ENCODE peak calls at places on chromosome 22, in seven cellular contexts. N, P, D, S, K, G and H are unnamed samples.

GRCh38 chr22:43996170-43996980 is 27.7 kb upstream of the PARVB start:
- DNase-seq in P (peak; percentile 92), G (peak; percentile 26), S (peak; percentile 69), D (no peak), K (no peak), N (no peak), H (peak; percentile 84)

GRCh38 chr22:49372530-49373288 is 455.0 kb downstream of the BRD1 start:
- DNase-seq in G (no peak), S (no peak), P (peak; percentile 79), K (no peak), D (no peak), N (no peak), H (no peak)

GRCh38 chr22:18024276-18024939 is at the start of gene MICAL3:
- DNase-seq in S (peak; percentile 58), P (no peak), K (peak; percentile 64), G (no peak), D (peak; percentile 80), N (peak; percentile 58), H (peak; percentile 69)

GRCh38 chr22:37183432-37184379 is 4.3 kb downstream of the C1QTNF6 start:
- DNase-seq in G (no peak), P (no peak), S (no peak), D (peak; percentile 30), K (no peak), N (no peak), H (no peak)

GRCh38 chr22:47547239-47547661 is 784.8 kb downstream of the TBC1D22A start:
- DNase-seq in K (no peak), N (no peak), D (no peak), G (no peak), P (peak; percentile 70), S (no peak), H (no peak)

GRCh38 chr22:49203091-49203862 is 624.4 kb downstream of the BRD1 start:
- DNase-seq in N (no peak), S (no peak), P (peak; percentile 75), K (no peak), G (no peak), D (peak; percentile 14), H (no peak)

GRCh38 chr22:44399196-44399837 is 86.6 kb upstream of the SHISAL1 start:
- DNase-seq in N (no peak), S (no peak), P (peak; percentile 69), D (no peak), G (no peak), K (no peak), H (no peak)

GRCh38 chr22:46355369-46355995 is 20.0 kb downstream of the TRMU start:
- DNase-seq in D (peak; percentile 74), N (peak; percentile 60), G (no peak), P (no peak), S (peak; percentile 70), K (peak; percentile 69), H (peak; percentile 62)

GRCh38 chr22:29147241-29147919 is 58.3 kb upstream of the EMID1 start:
- DNase-seq in K (no peak), S (no peak), D (peak; percentile 23), N (no peak), P (no peak), G (no peak), H (no peak)

GRCh38 chr22:46577361-46578249 is 40.2 kb upstream of the CELSR1 start:
- DNase-seq in G (no peak), P (no peak), S (peak; percentile 16), D (peak; percentile 57), N (no peak), K (no peak), H (no peak)

GRCh38 chr22:16958475-16958874 is 49.5 kb downstream of the GAB4 start:
- DNase-seq in N (no peak), D (no peak), K (no peak), G (no peak), S (no peak), P (peak; percentile 48), H (no peak)

GRCh38 chr22:37274380-37274862 is 7.9 kb upstream of the CYTH4 start:
- DNase-seq in S (no peak), K (no peak), G (no peak), P (peak; percentile 90), D (no peak), N (no peak), H (peak; percentile 62)

GRCh38 chr22:25208743-25209505 is 9.3 kb downstream of the CRYBB3 start:
- DNase-seq in D (no peak), K (no peak), S (no peak), N (no peak), G (no peak), P (no peak), H (no peak)

GRCh38 chr22:45805413-45805812 is 133.8 kb downstream of the ATXN10 start:
- DNase-seq in P (no peak), N (peak; percentile 72), K (peak; percentile 57), S (no peak), G (no peak), D (no peak), H (no peak)

GRCh38 chr22:19361501-19362103 is 69.9 kb downstream of the HIRA start:
- DNase-seq in P (peak; percentile 59), K (no peak), D (no peak), S (no peak), G (no peak), N (no peak), H (peak; percentile 86)

GRCh38 chr22:21738081-21738480 is 2.5 kb upstream of the YPEL1 start:
- DNase-seq in K (no peak), P (no peak), S (no peak), D (no peak), G (no peak), N (no peak), H (no peak)

GRCh38 chr22:32606181-32606580 is 131.6 kb downstream of the FBXO7 start:
- DNase-seq in D (no peak), K (no peak), G (no peak), P (no peak), S (no peak), N (no peak), H (no peak)

GRCh38 chr22:16955678-16956210 is 52.3 kb downstream of the GAB4 start:
- DNase-seq in S (no peak), N (no peak), P (peak; percentile 49), D (no peak), G (no peak), K (no peak), H (peak; percentile 16)

GRCh38 chr22:37287550-37287951 is 5.2 kb downstream of the CYTH4 start:
- DNase-seq in G (no peak), K (no peak), N (no peak), D (no peak), S (no peak), P (no peak), H (no peak)

GRCh38 chr22:38963872-38964271 is 6.5 kb downstream of the APOBEC3A start:
- DNase-seq in S (no peak), P (no peak), K (no peak), N (no peak), D (no peak), G (no peak), H (no peak)

GRCh38 chr22:20091690-20092476 is 11.8 kb downstream of the DGCR8 start:
- DNase-seq in K (no peak), G (no peak), S (no peak), P (no peak), D (no peak), N (no peak), H (no peak)

GRCh38 chr22:30127749-30128166 is 47.5 kb downstream of the HORMAD2 start:
- DNase-seq in D (no peak), P (no peak), G (no peak), K (peak; percentile 63), S (no peak), N (peak; percentile 87), H (no peak)

GRCh38 chr22:39244496-39245129 is at the start of gene PDGFB:
- DNase-seq in D (no peak), P (no peak), N (no peak), S (no peak), G (no peak), K (peak; percentile 48), H (no peak)

GRCh38 chr22:17266261-17266971 is 47.2 kb upstream of the ADA2 start:
- DNase-seq in S (no peak), D (peak; percentile 36), G (no peak), K (no peak), P (no peak), N (no peak), H (no peak)

GRCh38 chr22:31162015-31162765 is 2.2 kb downstream of the RNF185 start:
- DNase-seq in D (no peak), P (no peak), S (no peak), N (peak; percentile 53), K (no peak), G (no peak), H (no peak)
- TF ChIP-seq CTCF in D (no peak), P (no peak), S (no peak), N (peak; percentile 45), K (peak; percentile 12), G (no peak), H (no peak)

GRCh38 chr22:35727436-35727835 is 9.8 kb downstream of the APOL5 start:
- DNase-seq in P (no peak), K (peak; percentile 81), N (no peak), S (no peak), D (no peak), G (no peak), H (no peak)
- H3K4me3 ChIP-seq in P (no peak overlapping the region), K (no peak overlapping the region), N (no peak overlapping the region), S (no peak overlapping the region), D (no peak overlapping the region), G (no peak overlapping the region), H (no peak overlapping the region)

GRCh38 chr22:27327497-27327896 is 474.1 kb downstream of the MN1 start:
- DNase-seq in D (no peak), P (peak; percentile 71), K (no peak), S (no peak), G (no peak), N (no peak), H (no peak)

GRCh38 chr22:27329966-27330645 is 471.4 kb downstream of the MN1 start:
- DNase-seq in N (no peak), K (no peak), P (peak; percentile 53), S (no peak), G (no peak), D (no peak), H (no peak)

GRCh38 chr22:27331526-27332281 is 469.9 kb downstream of the MN1 start:
- DNase-seq in S (no peak), G (no peak), K (peak; percentile 84), P (peak; percentile 88), N (peak; percentile 46), D (peak; percentile 67), H (no peak)

GRCh38 chr22:27329471-27329870 is 472.1 kb downstream of the MN1 start:
- DNase-seq in P (peak; percentile 26), K (no peak), D (no peak), N (no peak), G (no peak), S (no peak), H (no peak)

GRCh38 chr22:27327981-27328721 is 473.4 kb downstream of the MN1 start:
- DNase-seq in N (no peak), S (no peak), D (no peak), G (no peak), P (peak; percentile 59), K (no peak), H (no peak)
- TF ChIP-seq CTCF in N (no peak), S (no peak), D (no peak), G (no peak), P (no peak), K (no peak), H (no peak)

DNA sequence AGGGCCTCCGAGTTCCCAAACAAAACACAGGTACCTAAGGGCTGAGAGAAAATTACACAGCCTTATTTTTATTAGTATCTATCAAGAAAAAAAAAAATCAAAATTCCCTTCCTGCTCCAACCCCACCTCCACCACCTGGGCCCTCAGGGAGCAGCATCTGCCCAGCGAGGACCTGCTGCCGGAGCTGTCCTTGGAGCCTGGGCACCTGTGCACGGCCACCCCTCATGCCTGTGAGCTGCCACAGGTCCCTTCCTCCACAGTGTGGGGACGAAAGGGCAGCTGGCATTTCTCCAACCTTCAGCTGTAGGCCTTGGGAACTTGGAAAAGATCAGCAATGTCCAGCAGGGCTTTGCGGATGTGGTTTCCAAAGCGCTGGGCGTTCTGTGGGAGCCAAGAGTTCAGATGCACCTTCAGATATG is 6.3 kb upstream of the SYCE3 start:
- DNase-seq in D (no peak), S (no peak), P (no peak), K (no peak), N (no peak), G (no peak), H (no peak)
- H3K4me3 ChIP-seq in D (no peak overlapping the region), S (no peak overlapping the region), P (no peak overlapping the region), K (no peak overlapping the region), N (no peak overlapping the region), G (no peak overlapping the region), H (no peak overlapping the region)